ENCODE peak calls at places on chromosomes 1 and 21, in ten cellular contexts. W is aorta, K is GM23338, D is body of pancreas, Q is PC-3, L is right lobe of liver, C is GM12878, F is heart left ventricle, O is pancreas, X is psoas muscle. M is an unnamed sample.

GRCh38 chr1:58251415-58252073 is 295.0 kb downstream of the OMA1 start:
- ATAC-seq in W (no peak), K (peak; percentile 10), D (no peak), Q (no peak), L (peak; percentile 39), C (peak; percentile 54), F (no peak), O (peak; percentile 26), X (no peak), M (no peak)

GRCh38 chr1:159900086-159900680 is at the start of gene CFAP45:
- ATAC-seq in W (peak; percentile 95), K (peak; percentile 96), D (peak; percentile 96), Q (peak; percentile 83), L (peak; percentile 91), C (peak; percentile 68), F (peak; percentile 84), O (peak; percentile 95), X (peak; percentile 59), M (peak; percentile 88)

GRCh38 chr1:225842074-225842473 is 32.1 kb downstream of the EPHX1 start:
- ATAC-seq in W (no peak), K (peak; percentile 22), D (no peak), Q (no peak), L (no peak), C (no peak), F (no peak), O (no peak), X (no peak), M (no peak)

GRCh38 chr1:54506594-54506993 is 41.4 kb upstream of the ACOT11 start:
- ATAC-seq in W (no peak), K (no peak), D (no peak), Q (peak; percentile 56), L (no peak), C (peak; percentile 68), F (no peak), O (no peak), X (no peak), M (no peak)

GRCh38 chr1:212467843-212468482 is 35.2 kb downstream of the NENF start:
- ATAC-seq in W (no peak), K (no peak), D (no peak), Q (no peak), L (no peak), C (peak; percentile 38), F (no peak), O (no peak), X (no peak), M (no peak)

GRCh38 chr1:8343044-8343443 is 25.1 kb downstream of the SLC45A1 start:
- ATAC-seq in W (peak; percentile 45), K (no peak), D (peak; percentile 5), Q (peak; percentile 34), L (no peak), C (no peak), F (peak; percentile 12), O (no peak), X (peak; percentile 15), M (peak; percentile 30)

GRCh38 chr1:115838805-115839705 is 1.9 kb downstream of the NHLH2 start:
- ATAC-seq in W (peak; percentile 49), K (peak; percentile 79), D (peak; percentile 45), Q (peak; percentile 55), L (peak; percentile 29), C (peak; percentile 61), F (peak; percentile 51), O (peak; percentile 72), X (peak; percentile 67), M (peak; percentile 17)

GRCh38 chr1:178540646-178541045 is 27.7 kb downstream of the TEX35 start:
- ATAC-seq in W (no peak), K (no peak), D (no peak), Q (no peak), L (no peak), C (no peak), F (no peak), O (no peak), X (no peak), M (no peak)

GRCh38 chr1:29331309-29331708 is 95.0 kb downstream of the PTPRU start:
- ATAC-seq in W (no peak), K (no peak), D (no peak), Q (no peak), L (no peak), C (no peak), F (no peak), O (no peak), X (no peak), M (no peak)

GRCh38 chr21:46555678-46556077 is 49.2 kb downstream of the S100B start:
- ATAC-seq in W (no peak), K (no peak), D (no peak), Q (no peak), L (no peak), C (no peak), F (peak; percentile 80), O (no peak), X (no peak), M (no peak)

GRCh38 chr21:46556802-46557201 is 48.1 kb downstream of the S100B start:
- ATAC-seq in W (no peak), K (no peak), D (no peak), Q (no peak), L (no peak), C (no peak), F (no peak), O (no peak), X (no peak), M (no peak)

GRCh38 chr21:46557469-46557868 is 47.4 kb downstream of the S100B start:
- ATAC-seq in W (no peak), K (peak; percentile 44), D (no peak), Q (no peak), L (no peak), C (no peak), F (no peak), O (no peak), X (no peak), M (no peak)

GRCh38 chr21:46559291-46559983 is 45.4 kb downstream of the S100B start:
- ATAC-seq in W (peak; percentile 49), K (no peak), D (no peak), Q (no peak), L (peak; percentile 39), C (peak; percentile 81), F (no peak), O (peak; percentile 47), X (no peak), M (no peak)

GRCh38 chr21:46557919-46558392 is 46.9 kb downstream of the S100B start:
- ATAC-seq in W (no peak), K (no peak), D (no peak), Q (no peak), L (no peak), C (no peak), F (no peak), O (no peak), X (no peak), M (no peak)
- H3K36me3 ChIP-seq in W (no peaks in the 10 kb centered on the region), K (no peaks in the 10 kb centered on the region), D (no peaks in the 10 kb centered on the region), Q (peaks cover 15% of the 10 kb centered on the region), L (peaks cover 7% of the 10 kb centered on the region), C (peaks cover 6% of the 10 kb centered on the region), F (peaks cover 90% of the 10 kb centered on the region), O (peaks cover 5% of the 10 kb centered on the region), X (peaks cover 2% of the 10 kb centered on the region), M (no peaks in the 10 kb centered on the region)

GRCh38 chr1:90944006-90944405 is 77.8 kb downstream of the ZNF644 start:
- ATAC-seq in W (no peak), K (no peak), D (no peak), Q (no peak), L (no peak), C (no peak), F (no peak), O (no peak), X (no peak), M (no peak)
- H3K36me3 ChIP-seq in W (no peaks in the 10 kb centered on the region), K (peaks cover 3% of the 10 kb centered on the region), D (no peaks in the 10 kb centered on the region), Q (peaks cover 21% of the 10 kb centered on the region), L (no peaks in the 10 kb centered on the region), C (no peaks in the 10 kb centered on the region), F (peaks cover 18% of the 10 kb centered on the region), O (no peaks in the 10 kb centered on the region), X (peaks cover 5% of the 10 kb centered on the region), M (no peaks in the 10 kb centered on the region)

GRCh38 chr1:234907585-234908457 is 220.8 kb downstream of the TOMM20 start:
- ATAC-seq in W (peak; percentile 58), K (no peak), D (peak; percentile 79), Q (no peak), L (peak; percentile 83), C (no peak), F (peak; percentile 64), O (peak; percentile 92), X (peak; percentile 35), M (peak; percentile 64)
- H3K36me3 ChIP-seq in W (no peaks in the 10 kb centered on the region), K (no peaks in the 10 kb centered on the region), D (no peaks in the 10 kb centered on the region), Q (no peaks in the 10 kb centered on the region), L (no peaks in the 10 kb centered on the region), C (no peaks in the 10 kb centered on the region), F (no peaks in the 10 kb centered on the region), O (no peaks in the 10 kb centered on the region), X (no peaks in the 10 kb centered on the region), M (no peaks in the 10 kb centered on the region)

GRCh38 chr1:180043785-180044184 is 89.2 kb downstream of the CEP350 start:
- ATAC-seq in W (no peak), K (no peak), D (no peak), Q (no peak), L (no peak), C (no peak), F (no peak), O (no peak), X (no peak), M (no peak)
- H3K36me3 ChIP-seq in W (no peaks in the 10 kb centered on the region), K (peaks cover 15% of the 10 kb centered on the region), D (no peaks in the 10 kb centered on the region), Q (no peaks in the 10 kb centered on the region), L (peaks cover 28% of the 10 kb centered on the region), C (peaks cover 3% of the 10 kb centered on the region), F (peaks cover 80% of the 10 kb centered on the region), O (peaks cover 45% of the 10 kb centered on the region), X (peaks cover 6% of the 10 kb centered on the region), M (peaks cover 82% of the 10 kb centered on the region)

GRCh38 chr1:30977105-30977504 is 68.5 kb upstream of the SDC3 start:
- ATAC-seq in W (peak; percentile 15), K (peak; percentile 68), D (peak; percentile 17), Q (peak; percentile 55), L (no peak), C (peak; percentile 47), F (peak; percentile 42), O (peak; percentile 32), X (peak; percentile 19), M (no peak)
- H3K36me3 ChIP-seq in W (peaks cover 6% of the 10 kb centered on the region), K (peaks cover 26% of the 10 kb centered on the region), D (no peaks in the 10 kb centered on the region), Q (peaks cover 59% of the 10 kb centered on the region), L (peaks cover 32% of the 10 kb centered on the region), C (peaks cover 4% of the 10 kb centered on the region), F (peaks cover 51% of the 10 kb centered on the region), O (peaks cover 18% of the 10 kb centered on the region), X (no peaks in the 10 kb centered on the region), M (no peaks in the 10 kb centered on the region)

GRCh38 chr1:200042119-200042436 is 14.6 kb downstream of the NR5A2 start:
- ATAC-seq in W (no peak), K (peak; percentile 3), D (peak; percentile 11), Q (no peak), L (peak; percentile 3), C (no peak), F (no peak), O (peak; percentile 7), X (no peak), M (no peak)

GRCh38 chr1:200040516-200041138 is 13.1 kb downstream of the NR5A2 start:
- ATAC-seq in W (no peak), K (peak; percentile 10), D (peak; percentile 26), Q (no peak), L (peak; percentile 66), C (no peak), F (peak; percentile 58), O (peak; percentile 7), X (peak; percentile 32), M (peak; percentile 43)

GRCh38 chr1:200042437-200043329 is 15.2 kb downstream of the NR5A2 start:
- ATAC-seq in W (peak; percentile 50), K (no peak), D (peak; percentile 54), Q (no peak), L (peak; percentile 58), C (no peak), F (no peak), O (peak; percentile 53), X (no peak), M (no peak)

GRCh38 chr1:200041337-200042118 is 14.0 kb downstream of the NR5A2 start:
- ATAC-seq in W (no peak), K (peak; percentile 4), D (peak; percentile 0), Q (no peak), L (peak; percentile 1), C (no peak), F (no peak), O (peak; percentile 5), X (no peak), M (no peak)

GRCh38 chr1:200043330-200043668 is 15.8 kb downstream of the NR5A2 start:
- ATAC-seq in W (no peak), K (no peak), D (no peak), Q (no peak), L (no peak), C (no peak), F (no peak), O (no peak), X (no peak), M (no peak)
- H3K36me3 ChIP-seq in W (no peaks in the 10 kb centered on the region), K (no peaks in the 10 kb centered on the region), D (no peaks in the 10 kb centered on the region), Q (no peaks in the 10 kb centered on the region), L (peaks cover 8% of the 10 kb centered on the region), C (no peaks in the 10 kb centered on the region), F (no peaks in the 10 kb centered on the region), O (peaks cover 15% of the 10 kb centered on the region), X (no peaks in the 10 kb centered on the region), M (no peaks in the 10 kb centered on the region)